ENCODE peak calls at places on chromosomes 13 and 19, in five cellular contexts. N is SK-MEL-5, D is nucleus accumbens, M is posterior cingulate gyrus, H is activated T-helper 1 cell treated with Interleukin-2 at 50 U/mL for 16 hours. K is an unnamed sample.

GRCh38 chr13:110616103-110617101 is 1.1 kb downstream of the NAXD start:
- DNase-seq in H (no peak), M (no peak), D (no peak), N (peak), K (peak)

GRCh38 chr13:92224052-92224821 is 825.8 kb downstream of the GPC5 start:
- DNase-seq in M (no peak), D (no peak), H (no peak), N (no peak), K (no peak)

GRCh38 chr19:37227996-37228395 is 10.0 kb downstream of the ZNF383 start:
- DNase-seq in N (peak), D (no peak), M (no peak), H (no peak), K (peak)

GRCh38 chr13:98099627-98100026 is 43.3 kb upstream of the FARP1 start:
- DNase-seq in N (no peak), M (no peak), H (no peak), D (no peak), K (no peak)

GRCh38 chr13:112569771-112570288 is 18.1 kb downstream of the TUBGCP3 start:
- DNase-seq in D (no peak), H (no peak), N (no peak), M (no peak), K (no peak)

GRCh38 chr19:41265376-41266153 is 1.4 kb downstream of the HNRNPUL1 start:
- DNase-seq in D (no peak), H (no peak), M (no peak), N (peak), K (peak)

GRCh38 chr13:113506025-113506685 is 15.6 kb upstream of the DCUN1D2 start:
- DNase-seq in N (no peak), M (no peak), H (no peak), D (no peak), K (no peak)

GRCh38 chr19:51572908-51573307 is 1.8 kb downstream of the ZNF175 start:
- DNase-seq in M (no peak), D (no peak), N (no peak), H (no peak), K (no peak)

GRCh38 chr13:56720841-56721240 is 419.9 kb upstream of the PRR20A start:
- DNase-seq in N (no peak), M (no peak), D (no peak), H (no peak), K (no peak)

GRCh38 chr19:30059741-30060140 is 117.7 kb downstream of the URI1 start:
- DNase-seq in D (no peak), M (no peak), H (no peak), N (no peak), K (no peak)

GRCh38 chr13:100541882-100542545 is 46.6 kb downstream of the GGACT start:
- DNase-seq in M (no peak), N (no peak), D (no peak), H (no peak), K (no peak)

GRCh38 chr19:1412323-1412923 is 5.0 kb downstream of the DAZAP1 start:
- DNase-seq in H (no peak), D (no peak), M (no peak), N (no peak), K (no peak)

GRCh38 chr19:30564551-30565011 is 192.4 kb downstream of the ZNF536 start:
- DNase-seq in N (peak), M (peak), H (no peak), D (peak), K (no peak)

GRCh38 chr13:73417012-73417615 is 358.3 kb downstream of the KLF5 start:
- DNase-seq in D (no peak), N (peak), H (no peak), M (no peak), K (no peak)

GRCh38 chr19:17932485-17933338 is at the start of gene CCDC124:
- DNase-seq in M (peak), H (peak), N (peak), D (peak), K (peak)

GRCh38 chr13:110536006-110536693 is 25.4 kb downstream of the RAB20 start:
- DNase-seq in H (no peak), M (peak), N (no peak), D (peak), K (no peak)

GRCh38 chr13:37700887-37701286 is 102.3 kb upstream of the POSTN start:
- DNase-seq in H (no peak), D (no peak), M (no peak), N (no peak), K (no peak)

GRCh38 chr13:21620858-21621257 is 16.9 kb upstream of the MICU2 start:
- DNase-seq in D (no peak), M (no peak), N (no peak), H (no peak), K (no peak)

GRCh38 chr13:25876256-25876655 is 175.6 kb downstream of the SHISA2 start:
- DNase-seq in M (no peak), N (no peak), H (no peak), D (no peak), K (no peak)

GRCh38 chr13:19845758-19846157 is 17.7 kb downstream of the ZMYM5 start:
- DNase-seq in D (no peak), H (no peak), N (peak), M (no peak), K (no peak)

GRCh38 chr19:35253316-35254286 is 4.8 kb downstream of the LSR start:
- DNase-seq in H (no peak), D (no peak), M (no peak), N (no peak), K (no peak)

GRCh38 chr13:100156786-100157185 is 67.9 kb downstream of the PCCA start:
- DNase-seq in M (no peak), H (no peak), D (no peak), N (peak), K (no peak)

GRCh38 chr13:28611654-28612131 is 47.2 kb upstream of the POMP start:
- DNase-seq in N (peak), D (no peak), M (no peak), H (no peak), K (peak)

GRCh38 chr13:92963029-92963428 is 263.6 kb upstream of the GPC6 start:
- DNase-seq in H (no peak), D (no peak), M (no peak), N (no peak), K (no peak)

GRCh38 chr13:110444226-110444653 is 117.3 kb downstream of the RAB20 start:
- DNase-seq in H (no peak), M (no peak), N (peak), D (no peak), K (no peak)

GRCh38 chr19:1189419-1189818 is 15.4 kb upstream of the SBNO2 start:
- DNase-seq in N (no peak), D (no peak), H (peak), M (no peak), K (no peak)

K was measured in DND-41.